ENCODE peak calls at places on chromosomes 2 and 18, in four cellular contexts. B, P, R and A are unnamed samples.
A peak's percentile ranks its signal among the peaks of the same experiment; 100 is the strongest.

GRCh38 chr2:100142393-100142792 is at the start of gene AFF3:
- DNase-seq in P (no peak), B (no peak), R (no peak), A (no peak)

GRCh38 chr18:49563701-49564100 is 1.8 kb downstream of the LIPG start:
- DNase-seq in P (no peak), B (no peak), R (no peak), A (no peak)

GRCh38 chr2:230828272-230828961 is 36.3 kb upstream of the ITM2C start:
- DNase-seq in P (no peak), R (no peak), B (no peak), A (no peak)

GRCh38 chr18:5983479-5983878 is 88.2 kb upstream of the TMEM200C start:
- DNase-seq in R (no peak), P (no peak), B (no peak), A (no peak)

GRCh38 chr2:234218261-234219180 is 168.0 kb downstream of the SPP2 start:
- DNase-seq in P (no peak), R (no peak), B (no peak), A (no peak)

GRCh38 chr2:98634406-98635092 is 26.2 kb downstream of the UNC50 start:
- DNase-seq in P (no peak), R (no peak), B (no peak), A (no peak)

GRCh38 chr18:26617151-26617554 is 68.8 kb upstream of the KCTD1 start:
- DNase-seq in R (peak; percentile 92), B (no peak), P (no peak), A (no peak)

GRCh38 chr2:218022851-218023530 is 20.2 kb upstream of the TNS1 start:
- DNase-seq in P (peak; percentile 11), R (no peak), B (no peak), A (no peak)

GRCh38 chr2:260507-261161 is 3.2 kb downstream of the SH3YL1 start:
- DNase-seq in R (no peak), P (no peak), B (no peak), A (no peak)

GRCh38 chr2:191559569-191559968 is 118.4 kb upstream of the NABP1 start:
- DNase-seq in P (no peak), B (no peak), R (no peak), A (no peak)

GRCh38 chr2:43127208-43127940 is 99.0 kb downstream of the ZFP36L2 start:
- DNase-seq in P (peak; percentile 80), B (no peak), R (no peak), A (no peak)

GRCh38 chr2:63851912-63852311 is 10.2 kb downstream of the UGP2 start:
- DNase-seq in B (no peak), P (peak; percentile 51), R (no peak), A (no peak)

GRCh38 chr2:5673148-5673860 is 18.9 kb upstream of the SOX11 start:
- DNase-seq in B (no peak), R (no peak), P (no peak), A (no peak)

GRCh38 chr2:155525194-155525593 is 807.3 kb downstream of the NR4A2 start:
- DNase-seq in R (no peak), B (no peak), P (no peak), A (no peak)